ENCODE peak calls at places on chromosome X, in seven cellular contexts. R, E, U, Y, W, M and H are unnamed samples.

GRCh38 chrX:63761639-63762038 is 23.4 kb downstream of the ARHGEF9 start:
- DNase-seq in R (no peak), W (no peak), E (no peak), M (no peak), U (no peak), Y (no peak), H (no peak)

GRCh38 chrX:97854071-97854470 is 970.4 kb downstream of the RPA4 start:
- DNase-seq in Y (no peak), U (no peak), E (no peak), W (no peak), R (no peak), M (no peak), H (no peak)

GRCh38 chrX:11887175-11887574 is 129.1 kb downstream of the MSL3 start:
- DNase-seq in E (no peak), W (no peak), Y (no peak), R (no peak), M (no peak), U (no peak), H (no peak)

GRCh38 chrX:110082156-110082555 is 79.2 kb downstream of the TMEM164 start:
- DNase-seq in R (peak; percentile 67), U (no peak), M (no peak), Y (no peak), W (no peak), E (no peak), H (no peak)

GRCh38 chrX:70262952-70263567 is 3.1 kb upstream of the P2RY4 start:
- DNase-seq in R (peak; percentile 80), W (peak; percentile 18), Y (no peak), U (peak; percentile 0), M (no peak), E (no peak), H (no peak)

GRCh38 chrX:151393514-151393913 is 3.5 kb upstream of the VMA21 start:
- DNase-seq in W (no peak), U (peak; percentile 53), Y (peak; percentile 38), M (no peak), R (no peak), E (no peak), H (no peak)

GRCh38 chrX:81259714-81260395 is 58.0 kb downstream of the SH3BGRL start:
- DNase-seq in E (no peak), R (peak; percentile 19), M (no peak), W (no peak), Y (no peak), U (no peak), H (no peak)

GRCh38 chrX:114127411-114128025 is 456.4 kb upstream of the HTR2C start:
- DNase-seq in W (no peak), E (no peak), U (no peak), Y (no peak), R (no peak), M (no peak), H (no peak)

GRCh38 chrX:17405225-17405969 is 30.4 kb downstream of the NHS start:
- DNase-seq in M (no peak), R (peak; percentile 94), W (no peak), Y (no peak), E (no peak), U (no peak), H (no peak)

DNA sequence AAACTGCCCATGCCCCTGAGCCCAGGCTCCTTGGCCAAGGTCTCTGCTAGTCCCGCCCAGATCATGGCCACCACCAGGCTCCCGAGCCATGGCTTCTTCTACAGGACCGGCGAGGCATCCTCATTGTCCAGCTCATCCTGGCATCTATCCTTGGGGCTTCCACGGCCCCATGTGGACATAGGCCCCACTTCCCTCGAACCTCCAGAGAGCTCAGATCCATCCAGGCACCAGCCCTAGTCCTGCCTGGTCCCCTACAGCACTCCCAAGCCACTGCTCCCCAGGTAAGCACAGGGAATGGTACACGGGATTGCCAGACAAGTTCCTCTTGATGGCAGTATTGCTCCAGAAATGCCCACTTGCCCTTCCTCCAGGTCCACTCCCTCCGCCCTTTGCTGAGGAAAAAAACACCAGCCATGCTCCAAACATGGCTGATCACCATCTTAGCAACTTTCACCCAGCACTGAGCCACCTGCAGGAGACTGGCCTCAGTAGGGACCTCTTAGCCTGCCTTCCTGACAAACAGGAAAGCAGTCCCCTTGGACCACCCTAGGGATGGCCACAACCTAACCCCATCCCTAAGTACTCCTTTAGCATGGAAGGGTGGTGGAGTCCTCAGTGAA is 272.1 kb upstream of the AGTR2 start:
- DNase-seq in M (peak; percentile 76), U (no peak), Y (no peak), R (peak; percentile 46), E (peak; percentile 53), W (no peak), H (peak; percentile 78)
- H3K4me1 ChIP-seq in M (no peaks in the 10 kb centered on the region), U (no peaks in the 10 kb centered on the region), Y (no peaks in the 10 kb centered on the region), R (peaks cover 4% of the 10 kb centered on the region), E (no peaks in the 10 kb centered on the region), W (no peaks in the 10 kb centered on the region), H (no peaks in the 10 kb centered on the region)

GRCh38 chrX:101391831-101392230 is 1.0 kb downstream of the RPL36A start:
- DNase-seq in W (no peak), Y (no peak), U (no peak), E (no peak), R (no peak), M (no peak), H (no peak)
- H3K27ac ChIP-seq in W (peak overlapping the region; percentile 67), Y (peak overlapping the region; percentile 53), U (peak overlapping the region; percentile 64), E (peak overlapping the region; percentile 82), R (peak overlapping the region; percentile 69), M (peak overlapping the region; percentile 75), H (no peak overlapping the region)

DNA sequence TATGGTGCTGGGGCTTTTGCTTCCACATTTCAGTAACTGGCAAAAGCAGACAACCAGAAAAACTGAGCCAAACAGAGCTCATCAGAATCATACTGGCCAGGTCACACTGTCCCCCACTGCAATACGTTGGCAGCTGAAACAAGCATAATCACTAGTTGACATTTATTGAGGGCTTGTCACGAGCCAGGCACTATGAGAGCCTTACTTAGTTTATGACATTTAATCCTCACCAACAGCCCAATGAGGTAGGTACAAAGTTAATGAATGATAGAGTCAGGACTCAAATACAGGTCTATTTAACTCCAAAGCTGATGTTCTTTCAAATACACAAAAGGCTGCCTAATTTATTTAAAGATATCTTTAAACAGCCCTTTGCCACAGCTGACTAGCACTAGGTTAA is 174.0 kb upstream of the MBNL3 start:
- DNase-seq in W (no peak), U (no peak), E (no peak), M (no peak), Y (no peak), R (no peak), H (no peak)
- H3K4me3 ChIP-seq in W (no peak overlapping the region), U (no peak overlapping the region), E (no peak overlapping the region), M (no peak overlapping the region), Y (no peak overlapping the region), R (no peak overlapping the region), H (no peak overlapping the region)

GRCh38 chrX:13088155-13088485 is 43.7 kb upstream of the FAM9C start:
- DNase-seq in M (no peak), U (no peak), W (no peak), R (no peak), E (no peak), Y (no peak), H (no peak)

GRCh38 chrX:13087322-13088154 is 43.1 kb upstream of the FAM9C start:
- DNase-seq in E (no peak), W (no peak), R (peak; percentile 85), Y (no peak), U (peak; percentile 55), M (no peak), H (no peak)

GRCh38 chrX:13085533-13085932 is 41.1 kb upstream of the FAM9C start:
- DNase-seq in U (peak; percentile 4), Y (no peak), E (no peak), W (no peak), R (no peak), M (no peak), H (no peak)

GRCh38 chrX:13084611-13085010 is 40.2 kb upstream of the FAM9C start:
- DNase-seq in M (no peak), W (no peak), Y (no peak), R (no peak), U (no peak), E (no peak), H (no peak)

GRCh38 chrX:13086076-13086475 is 41.7 kb upstream of the FAM9C start:
- DNase-seq in W (no peak), E (no peak), U (no peak), Y (no peak), M (no peak), R (no peak), H (no peak)
- H3K4me1 ChIP-seq in W (peaks cover 3% of the 10 kb centered on the region), E (no peaks in the 10 kb centered on the region), U (peaks cover 51% of the 10 kb centered on the region), Y (peaks cover 91% of the 10 kb centered on the region), M (no peaks in the 10 kb centered on the region), R (peaks cover 20% of the 10 kb centered on the region), H (peaks cover 3% of the 10 kb centered on the region)

DNA sequence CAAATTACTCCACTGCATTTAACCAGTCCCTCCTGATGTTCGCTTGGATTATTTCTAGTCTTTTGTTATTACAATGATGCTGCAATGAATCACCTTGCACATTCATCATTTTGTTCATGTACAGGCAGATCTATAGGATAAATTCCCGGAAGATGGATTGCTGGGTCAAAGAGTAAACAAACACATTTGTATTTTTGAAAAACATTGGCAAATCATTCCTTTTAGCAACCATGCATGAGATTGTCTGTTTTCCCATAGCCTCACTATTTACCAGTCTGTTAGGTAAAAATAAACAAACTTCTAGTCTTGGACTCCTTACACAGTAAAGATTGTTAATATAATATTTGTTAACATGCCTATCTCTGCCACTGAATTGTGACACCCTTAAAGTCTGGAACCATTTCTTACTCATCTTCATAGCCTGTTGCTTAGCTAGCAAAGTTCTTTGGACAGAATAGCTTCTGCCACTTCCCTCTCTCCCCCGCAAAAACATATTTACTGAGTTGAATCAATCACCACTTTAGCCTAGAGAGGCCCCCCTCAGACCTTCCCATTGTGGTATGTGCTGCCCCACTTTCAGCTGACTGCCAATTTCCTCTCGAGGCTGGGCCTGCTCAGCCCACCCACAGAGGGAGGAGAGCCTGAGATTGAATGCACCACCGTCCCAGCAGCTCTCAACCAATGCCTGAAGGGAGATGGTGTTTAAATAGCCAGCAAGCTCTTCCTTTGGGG is 108.4 kb upstream of the ATXN3L start:
- DNase-seq in M (no peak), Y (no peak), U (no peak), E (no peak), W (no peak), R (peak; percentile 88), H (no peak)
- H3K27ac ChIP-seq in M (no peak overlapping the region), Y (no peak overlapping the region), U (no peak overlapping the region), E (peak overlapping the region; percentile 30), W (no peak overlapping the region), R (peak overlapping the region; percentile 95), H (no peak overlapping the region)

GRCh38 chrX:53071604-53072417 is 10.4 kb upstream of the TSPYL2 start:
- DNase-seq in R (peak; percentile 89), M (peak; percentile 68), Y (no peak), U (peak; percentile 51), W (peak; percentile 51), E (peak; percentile 68), H (no peak)
- H3K4me3 ChIP-seq in R (peak overlapping the region; percentile 80), M (no peak overlapping the region), Y (peak overlapping the region; percentile 48), U (peak overlapping the region; percentile 16), W (peak overlapping the region; percentile 59), E (peak overlapping the region; percentile 31), H (no peak overlapping the region)

DNA sequence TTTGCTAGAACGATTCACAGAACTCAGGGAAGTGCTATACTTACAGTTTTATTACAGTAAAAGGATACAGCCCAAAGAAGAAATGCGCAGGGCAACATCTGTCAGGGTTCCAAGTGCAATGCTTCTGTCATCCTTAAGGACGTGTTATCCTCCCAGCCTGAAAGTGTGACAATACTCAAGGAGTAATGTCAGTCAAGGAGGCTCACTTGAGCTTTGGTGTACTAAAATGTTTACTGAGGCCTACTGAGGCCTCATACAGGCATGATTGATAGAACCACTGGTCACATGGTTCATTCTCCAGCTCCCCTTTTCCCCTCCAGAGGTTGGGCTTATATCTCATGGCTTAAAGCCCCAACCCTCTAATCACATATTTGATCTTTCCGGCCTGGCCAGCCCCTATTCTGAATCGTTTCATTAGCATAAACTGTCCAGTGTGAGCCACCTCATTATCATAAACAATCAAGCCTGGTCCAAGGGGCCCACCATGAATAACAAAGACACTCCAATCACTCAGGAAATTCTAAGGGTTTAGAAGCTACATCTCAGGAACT is 9.4 kb upstream of the TMSB4X start:
- DNase-seq in M (no peak), Y (no peak), W (no peak), R (no peak), E (no peak), U (no peak), H (no peak)
- H3K4me1 ChIP-seq in M (no peaks in the 10 kb centered on the region), Y (peaks cover 60% of the 10 kb centered on the region), W (no peaks in the 10 kb centered on the region), R (no peaks in the 10 kb centered on the region), E (no peaks in the 10 kb centered on the region), U (peaks cover 21% of the 10 kb centered on the region), H (no peaks in the 10 kb centered on the region)